ENCODE peak calls at places on chromosomes 6 and 20, in nine cellular contexts. E, T, F, X, S, Q, V, D and U are unnamed samples.

GRCh38 chr6:36050305-36050704 is 22.7 kb downstream of the MAPK14 start:
- DNase-seq in E (no peak), T (no peak), F (no peak), X (no peak), S (no peak), Q (no peak), V (no peak), D (no peak), U (no peak)

GRCh38 chr20:2195614-2196013 is 94.0 kb downstream of the STK35 start:
- DNase-seq in E (no peak), T (no peak), F (no peak), X (no peak), S (no peak), Q (no peak), V (no peak), D (no peak), U (no peak)

GRCh38 chr6:75531174-75531573 is 37.6 kb upstream of the FILIP1 start:
- DNase-seq in E (no peak), T (no peak), F (no peak), X (no peak), S (no peak), Q (no peak), V (no peak), D (no peak), U (no peak)

GRCh38 chr6:117976030-117976651 is 69.1 kb downstream of the SLC35F1 start:
- DNase-seq in E (no peak), T (no peak), F (peak; percentile 4), X (peak; percentile 8), S (no peak), Q (peak; percentile 27), V (no peak), D (peak; percentile 18), U (no peak)

GRCh38 chr20:38092260-38092857 is 58.8 kb downstream of the RPRD1B start:
- DNase-seq in E (no peak), T (no peak), F (no peak), X (no peak), S (no peak), Q (no peak), V (no peak), D (no peak), U (no peak)

GRCh38 chr6:125781307-125781868 is 9.4 kb upstream of the NCOA7 start:
- DNase-seq in E (no peak), T (no peak), F (no peak), X (no peak), S (peak; percentile 48), Q (no peak), V (no peak), D (no peak), U (no peak)

GRCh38 chr20:10040070-10040970 is 5.5 kb downstream of the ANKEF1 start:
- DNase-seq in E (peak; percentile 16), T (no peak), F (no peak), X (peak; percentile 13), S (no peak), Q (no peak), V (no peak), D (peak; percentile 67), U (no peak)

GRCh38 chr20:62356948-62357667 is 10.0 kb downstream of the LAMA5 start:
- DNase-seq in E (no peak), T (no peak), F (no peak), X (no peak), S (no peak), Q (no peak), V (peak; percentile 91), D (peak; percentile 64), U (peak; percentile 65)

GRCh38 chr6:35342258-35343091 is at the start of gene PPARD:
- DNase-seq in E (peak; percentile 38), T (peak; percentile 89), F (peak; percentile 79), X (peak; percentile 87), S (peak; percentile 97), Q (peak; percentile 85), V (peak; percentile 99), D (peak; percentile 93), U (peak; percentile 94)

GRCh38 chr6:167290786-167291622 is at the start of gene UNC93A:
- DNase-seq in E (no peak), T (no peak), F (no peak), X (no peak), S (no peak), Q (no peak), V (no peak), D (no peak), U (no peak)

GRCh38 chr20:31833130-31833930 is 12.1 kb downstream of the FOXS1 start:
- DNase-seq in E (no peak), T (no peak), F (no peak), X (no peak), S (peak; percentile 41), Q (no peak), V (no peak), D (peak; percentile 48), U (no peak)

GRCh38 chr20:58649288-58650180 is 1.5 kb upstream of the STX16 start:
- DNase-seq in E (no peak), T (no peak), F (no peak), X (no peak), S (peak; percentile 28), Q (no peak), V (no peak), D (no peak), U (no peak)

GRCh38 chr6:53811082-53811481 is 16.3 kb downstream of the LRRC1 start:
- DNase-seq in E (no peak), T (no peak), F (no peak), X (no peak), S (no peak), Q (peak; percentile 95), V (no peak), D (no peak), U (no peak)

DNA sequence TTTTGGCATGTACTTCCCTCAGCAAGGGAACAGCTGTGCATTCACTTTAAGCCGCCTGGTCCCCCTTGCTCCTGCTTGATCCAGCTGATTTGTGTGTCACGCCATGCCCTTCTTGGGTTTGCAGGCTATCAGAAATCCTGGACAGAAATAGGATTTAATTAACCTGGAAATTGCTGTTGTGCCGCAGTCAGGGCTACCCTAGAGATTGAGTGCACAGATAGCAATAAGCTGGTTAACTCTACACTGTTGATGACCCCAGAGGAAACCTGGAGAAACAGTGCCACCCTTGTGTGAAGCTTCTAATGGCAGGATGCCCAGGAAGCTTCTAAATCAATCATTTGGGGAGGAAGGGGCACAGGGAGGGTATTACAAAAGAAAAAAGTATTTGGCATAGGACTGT is 199.0 kb downstream of the JARID2 start:
- DNase-seq in E (no peak), T (no peak), F (no peak), X (no peak), S (no peak), Q (peak; percentile 44), V (no peak), D (no peak), U (no peak)
- TF ChIP-seq CTCF in E (no peak), T (no peak), F (no peak), X (no peak), S (no peak), Q (peak; percentile 60), V (no peak), D (peak; percentile 16), U (no peak)

DNA sequence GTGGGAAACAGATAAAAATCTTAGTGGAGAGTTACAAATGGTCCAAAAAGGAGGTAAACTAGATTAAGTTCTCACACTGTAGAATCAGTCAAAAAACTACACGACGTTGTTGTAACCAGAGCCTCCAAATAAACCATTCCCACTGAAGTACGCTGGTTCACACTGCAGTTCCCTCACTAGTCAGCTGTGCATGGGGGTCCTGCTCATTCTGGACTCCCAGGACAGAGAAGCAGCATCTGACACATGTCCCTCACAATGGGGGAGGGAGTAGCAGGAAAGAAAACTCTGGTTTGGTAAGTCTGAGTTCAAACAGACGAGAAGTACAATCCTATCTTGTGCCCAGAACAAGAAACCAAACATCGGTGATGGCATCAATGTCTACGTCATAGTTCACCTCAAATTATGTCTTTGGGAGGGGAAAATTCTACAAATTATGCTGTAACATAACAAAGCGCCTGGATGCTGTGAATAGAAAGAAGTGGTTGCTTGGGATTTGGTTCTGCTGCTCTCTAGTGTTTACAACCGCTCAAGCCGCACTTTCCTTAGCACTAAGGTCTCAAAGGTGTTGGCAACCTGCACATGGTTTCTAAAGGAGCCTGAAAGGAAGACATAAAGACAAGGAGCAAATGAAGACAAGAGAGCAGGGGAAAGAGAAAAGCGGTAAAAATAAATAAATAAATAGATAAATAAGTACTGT is 208.0 kb downstream of the GMDS start:
- DNase-seq in E (no peak), T (no peak), F (no peak), X (no peak), S (no peak), Q (no peak), V (no peak), D (no peak), U (no peak)
- TF ChIP-seq CTCF in E (no peak), T (no peak), F (peak; percentile 17), X (peak; percentile 28), S (no peak), Q (peak; percentile 12), V (peak; percentile 35), D (peak; percentile 37), U (peak; percentile 26)

GRCh38 chr6:150600302-150601017 is 775 bp downstream of the PLEKHG1 start:
- DNase-seq in E (no peak), T (peak; percentile 8), F (peak; percentile 3), X (no peak), S (peak; percentile 46), Q (peak; percentile 46), V (peak; percentile 88), D (peak; percentile 56), U (peak; percentile 23)
- TF ChIP-seq CTCF in E (peak; percentile 34), T (peak; percentile 29), F (peak; percentile 49), X (peak; percentile 35), S (peak; percentile 45), Q (peak; percentile 53), V (peak; percentile 52), D (peak; percentile 65), U (peak; percentile 61)

DNA sequence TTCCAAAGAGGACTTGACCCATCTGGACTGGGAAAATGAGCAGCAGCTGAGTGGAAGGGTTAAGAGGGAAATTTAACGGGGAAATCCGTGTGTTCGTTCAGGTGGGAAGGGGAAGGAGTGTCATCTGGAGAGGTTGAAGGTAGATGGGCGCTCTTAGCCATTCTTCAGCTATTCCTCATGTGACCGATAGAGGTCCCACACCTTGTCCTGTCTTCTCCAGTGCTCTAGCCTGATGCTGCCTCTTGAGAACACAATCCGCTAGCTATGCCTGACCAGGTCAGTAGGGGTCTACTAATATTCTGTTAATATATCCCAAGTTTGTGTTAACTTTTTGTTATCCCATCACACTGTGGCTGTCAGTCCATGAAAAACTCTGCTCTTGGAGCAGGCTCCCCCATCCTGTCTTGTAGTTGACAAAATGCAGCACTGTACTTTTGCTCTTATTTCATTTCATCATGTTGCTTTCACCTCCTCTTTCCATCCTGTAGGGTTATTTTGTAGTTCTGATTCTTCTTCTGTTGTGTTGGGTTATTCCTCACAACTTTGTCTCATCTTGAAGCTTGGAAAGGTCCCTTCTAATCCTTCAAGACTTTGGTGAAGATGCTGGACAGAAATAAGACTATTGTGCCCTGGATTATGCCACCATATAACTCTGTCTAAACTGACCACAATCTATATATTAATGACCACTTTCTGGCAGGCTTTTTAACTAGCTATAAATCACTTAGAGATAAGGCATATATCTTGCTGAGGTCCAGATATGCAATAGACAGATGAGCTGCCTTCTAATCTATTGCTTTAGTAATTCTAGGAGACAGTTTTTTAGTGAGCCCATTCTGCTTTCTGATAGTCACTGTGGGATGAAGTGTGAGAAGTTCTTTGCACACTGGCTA is 123.4 kb upstream of the SUPT3H start:
- DNase-seq in E (no peak), T (no peak), F (no peak), X (no peak), S (no peak), Q (no peak), V (no peak), D (no peak), U (no peak)
- TF ChIP-seq CTCF in E (no peak), T (no peak), F (no peak), X (no peak), S (no peak), Q (no peak), V (no peak), D (peak; percentile 62), U (no peak)